ENCODE peak calls at places on chromosome 16, in five cellular contexts. H is stimulated activated CD8-positive, alpha-beta memory T cell treated with anti-CD3 and anti-CD28 coated beads, Interleukin-15, amount 100 ng/mL, for 48 hours; J is stimulated activated CD4-positive, alpha-beta T cell treated with anti-CD3 and anti-CD28 coated beads, Interleukin-4, amount 100 ng/mL, for 1 hour; F is OCI-LY7; U is skeletal muscle cell. K is an unnamed sample.

GRCh38 chr16:15643453-15644305 is 725 bp upstream of the MARF1 start:
- DNase-seq in H (peak; percentile 13), J (peak; percentile 19), F (peak; percentile 78), U (no peak), K (peak; percentile 73)

GRCh38 chr16:48591976-48592375 is 18.0 kb downstream of the N4BP1 start:
- DNase-seq in H (no peak), J (no peak), F (no peak), U (no peak), K (no peak)

GRCh38 chr16:74560912-74561311 is 46.0 kb downstream of the GLG1 start:
- DNase-seq in H (no peak), J (no peak), F (no peak), U (no peak), K (no peak)

GRCh38 chr16:85586360-85587145 is 26.6 kb upstream of the GSE1 start:
- DNase-seq in H (no peak), J (no peak), F (no peak), U (no peak), K (peak; percentile 46)

GRCh38 chr16:70735141-70735979 is 49.5 kb upstream of the MTSS2 start:
- DNase-seq in H (no peak), J (no peak), F (no peak), U (peak; percentile 57), K (peak; percentile 98)

GRCh38 chr16:89761304-89761922 is 40.1 kb downstream of the ZNF276 start:
- DNase-seq in H (no peak), J (no peak), F (no peak), U (no peak), K (no peak)

GRCh38 chr16:86466695-86467406 is 43.5 kb upstream of the FOXF1 start:
- DNase-seq in H (no peak), J (no peak), F (no peak), U (no peak), K (peak; percentile 73)

GRCh38 chr16:85651822-85652430 is 36.8 kb downstream of the GINS2 start:
- DNase-seq in H (no peak), J (no peak), F (no peak), U (no peak), K (no peak)

GRCh38 chr16:78871241-78871640 is 729.3 kb downstream of the MAF start:
- DNase-seq in H (no peak), J (no peak), F (no peak), U (no peak), K (no peak)

GRCh38 chr16:85052536-85052935 is 24.9 kb downstream of the KIAA0513 start:
- DNase-seq in H (no peak), J (no peak), F (no peak), U (peak; percentile 76), K (no peak)

GRCh38 chr16:82031116-82032084 is 3.7 kb upstream of the HSD17B2 start:
- DNase-seq in H (no peak), J (no peak), F (peak; percentile 16), U (peak; percentile 16), K (peak; percentile 70)

GRCh38 chr16:57892447-57893096 is 78.4 kb downstream of the CNGB1 start:
- DNase-seq in H (no peak), J (no peak), F (no peak), U (no peak), K (no peak)